ENCODE peak calls at places on chromosomes 7 and 10, in four cellular contexts. R is endothelial cell, O is midbrain, E is T-helper 2 cell. M is an unnamed sample.

GRCh38 chr7:96075510-96076349 is 246.2 kb downstream of the SLC25A13 start:
- DNase-seq in R (peak; percentile 55), E (peak; percentile 28), O (peak; percentile 83), M (peak; percentile 83)

GRCh38 chr7:69412331-69413146 is 185.7 kb upstream of the AUTS2 start:
- DNase-seq in R (no peak), E (no peak), O (peak; percentile 5), M (peak; percentile 94)

GRCh38 chr10:5233324-5233723 is 36.7 kb downstream of the AKR1C4 start:
- DNase-seq in E (no peak), R (no peak), O (no peak), M (no peak)

GRCh38 chr7:99786726-99787300 is 2.8 kb upstream of the CYP3A4 start:
- DNase-seq in R (no peak), E (no peak), O (no peak), M (no peak)

GRCh38 chr10:109928393-109928792 is 5.1 kb upstream of the XPNPEP1 start:
- DNase-seq in E (no peak), O (no peak), R (no peak), M (peak; percentile 12)

GRCh38 chr7:92075455-92076158 is 58.7 kb downstream of the CYP51A1 start:
- DNase-seq in E (no peak), R (no peak), O (no peak), M (peak; percentile 5)

GRCh38 chr10:101896466-101896865 is 52.9 kb upstream of the KCNIP2 start:
- DNase-seq in R (no peak), O (no peak), E (no peak), M (peak; percentile 24)

GRCh38 chr7:119102294-119102693 is 877.8 kb downstream of the ANKRD7 start:
- DNase-seq in R (no peak), E (no peak), O (no peak), M (no peak)

GRCh38 chr7:134046594-134047128 is 80.5 kb upstream of the LRGUK start:
- DNase-seq in R (no peak), O (no peak), E (no peak), M (no peak)

GRCh38 chr7:29557954-29558353 is 5.7 kb upstream of the PRR15 start:
- DNase-seq in E (no peak), R (no peak), O (peak; percentile 38), M (peak; percentile 80)

GRCh38 chr7:156472267-156472666 is 168.3 kb upstream of the RNF32 start:
- DNase-seq in O (no peak), R (no peak), E (no peak), M (no peak)

GRCh38 chr10:59006511-59007306 is 169.7 kb upstream of the PHYHIPL start:
- DNase-seq in R (no peak), E (no peak), O (no peak), M (peak; percentile 84)

GRCh38 chr7:50584386-50584785 is 19.2 kb upstream of the DDC start:
- DNase-seq in O (no peak), R (no peak), E (no peak), M (no peak)

GRCh38 chr10:116587878-116588590 is 2.7 kb upstream of the PNLIPRP1 start:
- DNase-seq in R (no peak), O (no peak), E (no peak), M (no peak)

GRCh38 chr10:76435154-76435553 is 1003.7 kb downstream of the LRMDA start:
- DNase-seq in O (no peak), R (no peak), E (no peak), M (peak; percentile 19)

GRCh38 chr7:91194841-91195240 is 69.4 kb upstream of the FZD1 start:
- DNase-seq in R (no peak), E (no peak), O (no peak), M (peak; percentile 38)

GRCh38 chr7:135575296-135575695 is 17.6 kb downstream of the NUP205 start:
- DNase-seq in O (no peak), E (no peak), R (no peak), M (no peak)

GRCh38 chr7:1981878-1982230 is 250.9 kb downstream of the MAD1L1 start:
- DNase-seq in O (no peak), E (no peak), R (no peak), M (no peak)

GRCh38 chr7:12731775-12732174 is 44.3 kb downstream of the ARL4A start:
- DNase-seq in E (no peak), O (no peak), R (no peak), M (no peak)

GRCh38 chr7:41918597-41918996 is 215.7 kb upstream of the INHBA start:
- DNase-seq in O (no peak), E (no peak), R (no peak), M (peak; percentile 90)

GRCh38 chr7:87447251-87447650 is 28.2 kb downstream of the ABCB4 start:
- DNase-seq in R (no peak), E (no peak), O (no peak), M (peak; percentile 10)

GRCh38 chr10:110209926-110210662 is 2.7 kb downstream of the MXI1 start:
- DNase-seq in O (peak; percentile 61), R (peak; percentile 48), E (no peak), M (peak; percentile 82)

GRCh38 chr10:103757531-103758293 is 97.7 kb downstream of the SH3PXD2A start:
- DNase-seq in E (peak; percentile 48), O (no peak), R (peak; percentile 71), M (peak; percentile 77)

GRCh38 chr7:119270045-119270464 is 1002.9 kb upstream of the KCND2 start:
- DNase-seq in O (peak; percentile 48), E (no peak), R (peak; percentile 49), M (peak; percentile 82)

GRCh38 chr7:130356121-130356759 is 11.6 kb downstream of the CPA5 start:
- DNase-seq in R (peak; percentile 48), E (no peak), O (no peak), M (peak; percentile 94)

GRCh38 chr10:29535012-29535777 is 99.6 kb downstream of the SVIL start:
- DNase-seq in R (peak; percentile 58), E (no peak), O (peak; percentile 74), M (peak; percentile 90)

GRCh38 chr7:91628742-91629141 is 251.8 kb downstream of the MTERF1 start:
- DNase-seq in E (no peak), R (no peak), O (no peak), M (no peak)